ENCODE peak calls at places on chromosomes 1 and 21, in five cellular contexts. P is CD8-positive, alpha-beta memory T cell; U is activated naive CD8-positive, alpha-beta T cell treated with anti-CD3 and anti-CD28 coated beads for 36 hours; X is activated naive CD4-positive, alpha-beta T cell treated with anti-CD3 and anti-CD28 coated beads, Interleukin-2, amount 50 U/mL, for 72 hours; B is activated T-helper 1 cell treated with Interleukin-2 at 50 U/mL for 16 hours. F is an unnamed sample.

GRCh38 chr1:93686497-93687250 is 5.0 kb upstream of the BCAR3 start:
- DNase-seq in X (no peak), B (no peak), P (no peak), U (no peak), F (no peak)

GRCh38 chr1:23132033-23132432 is 36.6 kb downstream of the LUZP1 start:
- DNase-seq in U (no peak), P (no peak), X (no peak), B (no peak), F (no peak)

GRCh38 chr1:228075801-228076271 is 6.7 kb upstream of the ARF1 start:
- DNase-seq in X (peak), U (no peak), P (no peak), B (no peak), F (peak)

GRCh38 chr1:178528219-178528962 is 15.5 kb downstream of the TEX35 start:
- DNase-seq in P (no peak), B (no peak), U (no peak), X (no peak), F (no peak)

GRCh38 chr1:163171826-163172225 is 30.9 kb downstream of the RGS5 start:
- DNase-seq in U (no peak), P (no peak), B (no peak), X (no peak), F (no peak)

GRCh38 chr21:16821588-16821987 is 691.3 kb upstream of the CXADR start:
- DNase-seq in P (no peak), U (no peak), B (no peak), X (no peak), F (no peak)

GRCh38 chr21:34603002-34603709 is 11.8 kb downstream of the RCAN1 start:
- DNase-seq in U (peak), B (peak), P (no peak), X (no peak), F (peak)

GRCh38 chr1:22636369-22636768 is at the start of gene C1QA:
- DNase-seq in P (no peak), X (no peak), U (no peak), B (no peak), F (no peak)

GRCh38 chr1:78667939-78668338 is 18.3 kb downstream of the IFI44 start:
- DNase-seq in X (no peak), P (no peak), B (no peak), U (no peak), F (no peak)

GRCh38 chr21:36388076-36388475 is 2.9 kb downstream of the CHAF1B start:
- DNase-seq in P (no peak), X (no peak), U (no peak), B (no peak), F (no peak)

GRCh38 chr1:213389061-213389581 is 338.1 kb downstream of the RPS6KC1 start:
- DNase-seq in B (no peak), U (no peak), X (no peak), P (no peak), F (no peak)

GRCh38 chr1:230833511-230833910 is 34.8 kb downstream of the C1orf198 start:
- DNase-seq in U (no peak), X (no peak), B (no peak), P (no peak), F (no peak)

F was measured in activated CD8-positive, alpha-beta T cell treated with anti-CD3 and anti-CD28 coated beads for 36 hours.